ENCODE peak calls at places on chromosomes 7 and 10, in ten cellular contexts. M, P, T, O, I, N, F, E, U and Y are unnamed samples.

GRCh38 chr10:30359373-30360206 is 10.5 kb upstream of the MTPAP start:
- DNase-seq in M (peak), P (peak), T (peak), O (peak), I (peak), N (peak), F (peak), E (peak), U (peak), Y (peak)

GRCh38 chr7:49324707-49325106 is 400.4 kb downstream of the CDC14C start:
- DNase-seq in M (peak), P (no peak), T (no peak), O (no peak), I (peak), N (no peak), F (no peak), E (no peak), U (peak), Y (no peak)

GRCh38 chr10:66837990-66838389 is 87.8 kb upstream of the LRRTM3 start:
- DNase-seq in M (no peak), P (peak), T (no peak), O (no peak), I (peak), N (no peak), F (no peak), E (no peak), U (no peak), Y (no peak)

GRCh38 chr7:116950889-116951351 is 2.4 kb upstream of the ST7 start:
- DNase-seq in M (no peak), P (no peak), T (no peak), O (no peak), I (no peak), N (no peak), F (no peak), E (no peak), U (no peak), Y (no peak)

GRCh38 chr10:81866753-81867152 is 8.2 kb upstream of the NRG3 start:
- DNase-seq in M (no peak), P (peak), T (no peak), O (no peak), I (no peak), N (peak), F (no peak), E (no peak), U (no peak), Y (no peak)

GRCh38 chr10:131430716-131431402 is 119.3 kb upstream of the TCERG1L start:
- DNase-seq in M (no peak), P (no peak), T (no peak), O (no peak), I (no peak), N (no peak), F (no peak), E (no peak), U (no peak), Y (no peak)

GRCh38 chr7:22900101-22900500 is 77.5 kb upstream of the TOMM7 start:
- DNase-seq in M (no peak), P (no peak), T (no peak), O (no peak), I (no peak), N (no peak), F (no peak), E (no peak), U (no peak), Y (no peak)

GRCh38 chr10:86333813-86334514 is 32.6 kb downstream of the GRID1 start:
- DNase-seq in M (no peak), P (no peak), T (no peak), O (no peak), I (no peak), N (no peak), F (no peak), E (no peak), U (no peak), Y (no peak)

GRCh38 chr10:63520463-63521388 is 475 bp upstream of the REEP3 start:
- DNase-seq in M (peak), P (peak), T (peak), O (peak), I (peak), N (peak), F (peak), E (peak), U (peak), Y (peak)

GRCh38 chr7:100865971-100866720 is 1.0 kb upstream of the TRIP6 start:
- DNase-seq in M (no peak), P (no peak), T (peak), O (no peak), I (peak), N (no peak), F (no peak), E (no peak), U (peak), Y (no peak)

GRCh38 chr10:126216221-126216701 is 172.0 kb downstream of the ADAM12 start:
- DNase-seq in M (no peak), P (peak), T (no peak), O (peak), I (peak), N (peak), F (no peak), E (no peak), U (no peak), Y (no peak)

GRCh38 chr10:11716704-11717103 is 25.5 kb upstream of the ECHDC3 start:
- DNase-seq in M (peak), P (no peak), T (no peak), O (no peak), I (no peak), N (no peak), F (no peak), E (no peak), U (no peak), Y (no peak)

GRCh38 chr7:13981070-13981469 is 8.4 kb downstream of the ETV1 start:
- DNase-seq in M (no peak), P (peak), T (peak), O (no peak), I (peak), N (peak), F (no peak), E (no peak), U (peak), Y (peak)

GRCh38 chr10:68333058-68333395 is 299 bp upstream of the PBLD start:
- DNase-seq in M (no peak), P (no peak), T (no peak), O (no peak), I (peak), N (no peak), F (no peak), E (no peak), U (no peak), Y (no peak)

GRCh38 chr7:105636982-105637381 is 55.7 kb upstream of the EFCAB10 start:
- DNase-seq in M (no peak), P (no peak), T (no peak), O (no peak), I (no peak), N (no peak), F (no peak), E (no peak), U (no peak), Y (no peak)

GRCh38 chr7:114152314-114152938 is 233.6 kb upstream of the PPP1R3A start:
- DNase-seq in M (no peak), P (no peak), T (no peak), O (no peak), I (no peak), N (no peak), F (no peak), E (no peak), U (no peak), Y (no peak)

GRCh38 chr10:12050528-12050927 is 7.9 kb upstream of the UPF2 start:
- DNase-seq in M (no peak), P (no peak), T (no peak), O (no peak), I (no peak), N (no peak), F (no peak), E (no peak), U (no peak), Y (no peak)

GRCh38 chr7:84700563-84701370 is 486.1 kb downstream of the SEMA3D start:
- DNase-seq in M (no peak), P (peak), T (no peak), O (no peak), I (no peak), N (no peak), F (no peak), E (no peak), U (no peak), Y (no peak)

GRCh38 chr10:29517352-29517923 is 117.3 kb downstream of the SVIL start:
- DNase-seq in M (peak), P (peak), T (no peak), O (peak), I (peak), N (peak), F (peak), E (no peak), U (no peak), Y (peak)

GRCh38 chr7:38284553-38284952 is 11.1 kb upstream of the TARP start:
- DNase-seq in M (no peak), P (no peak), T (no peak), O (no peak), I (no peak), N (no peak), F (no peak), E (no peak), U (no peak), Y (no peak)

GRCh38 chr7:137840183-137840779 is 6.5 kb downstream of the DGKI start:
- DNase-seq in M (no peak), P (no peak), T (no peak), O (no peak), I (no peak), N (no peak), F (no peak), E (no peak), U (no peak), Y (no peak)

GRCh38 chr7:4830176-4830575 is 31.7 kb downstream of the PAPOLB start:
- DNase-seq in M (peak), P (peak), T (peak), O (peak), I (peak), N (peak), F (peak), E (peak), U (no peak), Y (peak)

GRCh38 chr7:96921231-96921630 is 84.1 kb upstream of the DLX6 start:
- DNase-seq in M (no peak), P (no peak), T (no peak), O (no peak), I (no peak), N (no peak), F (no peak), E (no peak), U (peak), Y (no peak)

GRCh38 chr7:1567893-1568292 is 1.9 kb downstream of the PSMG3 start:
- DNase-seq in M (no peak), P (peak), T (no peak), O (no peak), I (peak), N (peak), F (no peak), E (no peak), U (no peak), Y (no peak)

GRCh38 chr10:132209978-132210530 is 23.3 kb downstream of the DPYSL4 start:
- DNase-seq in M (no peak), P (no peak), T (no peak), O (no peak), I (no peak), N (no peak), F (no peak), E (no peak), U (no peak), Y (no peak)

GRCh38 chr7:31763548-31763947 is 76.5 kb downstream of the PPP1R17 start:
- DNase-seq in M (no peak), P (no peak), T (no peak), O (no peak), I (no peak), N (no peak), F (no peak), E (no peak), U (no peak), Y (no peak)

GRCh38 chr10:68727146-68727545 is 6.1 kb downstream of the CCAR1 start:
- DNase-seq in M (no peak), P (no peak), T (peak), O (no peak), I (no peak), N (no peak), F (no peak), E (no peak), U (no peak), Y (no peak)

GRCh38 chr10:47252093-47252780 is 47.8 kb upstream of the GDF10 start:
- DNase-seq in M (no peak), P (no peak), T (no peak), O (no peak), I (no peak), N (no peak), F (no peak), E (no peak), U (no peak), Y (no peak)

GRCh38 chr7:48154792-48155413 is 16.4 kb upstream of the ABCA13 start:
- DNase-seq in M (peak), P (peak), T (peak), O (peak), I (peak), N (peak), F (peak), E (no peak), U (peak), Y (peak)

GRCh38 chr7:31687024-31687423 is at the start of gene PPP1R17:
- DNase-seq in M (no peak), P (no peak), T (no peak), O (peak), I (no peak), N (peak), F (no peak), E (no peak), U (no peak), Y (peak)

GRCh38 chr10:17115683-17116082 is 13.9 kb downstream of the CUBN start:
- DNase-seq in M (no peak), P (peak), T (peak), O (no peak), I (peak), N (peak), F (no peak), E (no peak), U (no peak), Y (no peak)

GRCh38 chr7:48299580-48300169 is 128.4 kb downstream of the ABCA13 start:
- DNase-seq in M (peak), P (peak), T (peak), O (peak), I (peak), N (peak), F (peak), E (no peak), U (peak), Y (peak)

GRCh38 chr10:103854265-103854686 is 1.1 kb downstream of the SH3PXD2A start:
- DNase-seq in M (no peak), P (no peak), T (no peak), O (peak), I (peak), N (peak), F (peak), E (no peak), U (no peak), Y (peak)

GRCh38 chr7:28151965-28152364 is 28.6 kb downstream of the JAZF1 start:
- DNase-seq in M (no peak), P (peak), T (no peak), O (no peak), I (no peak), N (no peak), F (no peak), E (no peak), U (peak), Y (no peak)

GRCh38 chr10:88668465-88668864 is 4.2 kb downstream of the LIPF start:
- DNase-seq in M (no peak), P (no peak), T (no peak), O (no peak), I (no peak), N (no peak), F (no peak), E (no peak), U (no peak), Y (no peak)

GRCh38 chr7:155212301-155213015 is 85.2 kb upstream of the INSIG1 start:
- DNase-seq in M (no peak), P (no peak), T (no peak), O (no peak), I (no peak), N (no peak), F (no peak), E (no peak), U (no peak), Y (no peak)

GRCh38 chr7:29639887-29640600 is 76.4 kb downstream of the PRR15 start:
- DNase-seq in M (no peak), P (no peak), T (no peak), O (peak), I (no peak), N (no peak), F (no peak), E (no peak), U (no peak), Y (no peak)

GRCh38 chr7:133023370-133024075 is 58.4 kb downstream of the CHCHD3 start:
- DNase-seq in M (no peak), P (peak), T (no peak), O (no peak), I (peak), N (no peak), F (no peak), E (no peak), U (no peak), Y (no peak)

GRCh38 chr10:29370092-29370611 is 81.3 kb downstream of the LYZL1 start:
- DNase-seq in M (no peak), P (no peak), T (no peak), O (no peak), I (no peak), N (no peak), F (no peak), E (no peak), U (no peak), Y (no peak)

GRCh38 chr7:90520484-90520883 is 51.0 kb downstream of the PTTG1IP2 start:
- DNase-seq in M (no peak), P (peak), T (no peak), O (no peak), I (peak), N (peak), F (no peak), E (no peak), U (no peak), Y (no peak)
- TF ChIP-seq CTCF in M (peak), P (peak), T (no peak), O (peak), I (peak), N (peak), F (peak), E (peak), U (peak), Y (peak)

DNA sequence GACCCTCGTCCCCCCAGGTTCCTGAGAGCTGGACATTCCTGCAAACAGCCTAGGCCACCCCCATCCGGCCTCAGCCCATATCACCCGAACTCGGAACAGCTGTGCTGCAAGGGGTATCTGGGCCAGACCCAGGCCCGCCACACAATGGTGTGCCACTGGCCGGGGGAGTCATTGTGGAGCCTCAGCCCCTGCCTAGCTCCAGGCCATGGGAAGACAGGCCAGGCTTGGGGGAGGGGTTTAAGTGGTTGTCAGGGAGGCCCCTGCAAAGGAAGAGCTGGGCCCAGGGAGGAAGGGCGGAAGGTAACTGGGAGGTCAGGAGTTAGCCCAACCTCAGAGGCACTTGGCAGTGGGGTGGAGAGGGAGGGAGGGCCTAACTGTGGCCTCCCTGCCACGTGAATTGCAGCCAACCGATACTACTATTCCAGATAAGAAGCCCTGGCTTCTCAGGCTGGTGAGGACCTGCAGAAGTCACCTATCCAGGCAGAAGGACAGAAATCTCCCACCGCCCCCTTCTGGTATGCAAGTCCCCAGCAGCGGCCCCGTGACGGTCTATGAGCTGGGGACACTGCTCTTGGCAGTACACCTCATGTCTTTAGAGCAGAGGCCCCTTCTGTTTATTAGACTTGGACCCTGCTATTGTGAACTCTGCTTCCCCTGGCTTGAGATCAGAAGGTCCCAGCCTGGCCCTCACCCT is 26.8 kb downstream of the VSIR start:
- DNase-seq in M (peak), P (no peak), T (peak), O (peak), I (no peak), N (peak), F (no peak), E (no peak), U (no peak), Y (no peak)
- TF ChIP-seq CTCF in M (peak), P (no peak), T (no peak), O (no peak), I (peak), N (peak), F (no peak), E (no peak), U (no peak), Y (no peak)

DNA sequence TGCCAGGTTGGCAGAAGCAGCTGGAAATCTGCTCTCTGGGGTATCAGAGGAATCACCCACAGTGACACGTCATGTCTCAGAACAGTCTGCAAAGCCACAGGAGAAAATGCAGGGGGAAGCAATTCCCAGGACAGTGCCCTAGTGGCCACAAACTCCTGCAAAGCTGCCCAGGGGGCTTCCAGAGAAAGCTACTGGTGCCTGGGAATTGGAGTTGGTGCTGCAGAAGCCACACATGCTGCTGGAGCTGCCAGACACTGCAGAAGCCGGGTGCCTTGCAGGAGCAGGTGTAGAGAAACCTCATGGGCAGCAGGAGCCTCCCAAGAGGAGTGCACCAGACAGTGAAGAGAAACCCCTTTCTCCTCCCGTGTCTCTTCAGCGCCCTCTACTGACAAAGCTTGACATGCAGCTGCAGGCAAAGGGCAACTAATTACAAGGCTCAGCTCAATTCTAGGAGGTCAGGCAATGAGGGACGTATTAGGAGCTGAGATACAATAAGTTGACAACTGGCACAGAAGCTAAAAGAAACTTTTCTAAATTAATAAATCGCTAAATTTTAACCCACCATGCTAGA is 30.2 kb upstream of the NUB1 start:
- DNase-seq in M (peak), P (no peak), T (no peak), O (no peak), I (no peak), N (no peak), F (no peak), E (no peak), U (peak), Y (peak)
- TF ChIP-seq CTCF in M (peak), P (peak), T (no peak), O (no peak), I (no peak), N (peak), F (peak), E (no peak), U (peak), Y (peak)

DNA sequence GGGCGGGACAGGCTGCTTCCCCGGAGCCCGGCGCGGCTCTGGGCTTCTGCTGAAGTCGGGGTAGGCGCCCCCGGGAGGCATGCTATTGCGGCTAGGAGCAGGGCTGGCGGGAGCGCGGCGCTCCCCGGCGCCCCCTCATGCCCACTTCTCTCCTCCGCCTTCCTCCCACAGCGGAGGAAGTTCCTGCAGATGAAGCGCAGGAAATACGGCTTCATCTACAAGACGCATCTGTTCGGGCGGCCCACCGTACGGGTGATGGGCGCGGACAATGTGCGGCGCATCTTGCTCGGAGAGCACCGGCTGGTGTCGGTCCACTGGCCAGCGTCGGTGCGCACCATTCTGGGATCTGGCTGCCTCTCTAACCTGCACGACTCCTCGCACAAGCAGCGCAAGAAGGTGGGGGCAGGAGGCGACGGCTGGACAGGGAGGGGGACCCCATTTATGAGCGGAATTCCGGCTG is 474 bp downstream of the CYP26A1 start:
- DNase-seq in M (no peak), P (no peak), T (no peak), O (peak), I (no peak), N (no peak), F (no peak), E (no peak), U (no peak), Y (peak)
- TF ChIP-seq CTCF in M (no peak), P (peak), T (no peak), O (no peak), I (no peak), N (peak), F (no peak), E (no peak), U (no peak), Y (no peak)